ENCODE peak calls at places on chromosome 13, in seven cellular contexts. V, C, P, W, K, O and A are unnamed samples.

GRCh38 chr13:32881074-32881791 is 135.0 kb upstream of the KL start:
- DNase-seq in O (no peak), P (no peak), K (no peak), C (no peak), W (peak), V (no peak), A (no peak)

GRCh38 chr13:29858667-29859066 is 8.2 kb upstream of the UBL3 start:
- DNase-seq in P (no peak), K (no peak), V (peak), W (no peak), O (no peak), C (no peak), A (no peak)

GRCh38 chr13:105991622-105992254 is 543.7 kb downstream of the EFNB2 start:
- DNase-seq in W (peak), K (no peak), C (peak), P (no peak), V (peak), O (no peak), A (no peak)

GRCh38 chr13:26340812-26341211 is 86.9 kb downstream of the CDK8 start:
- DNase-seq in C (no peak), W (no peak), V (no peak), O (no peak), K (no peak), P (no peak), A (no peak)

GRCh38 chr13:75395901-75396300 is 86.1 kb downstream of the TBC1D4 start:
- DNase-seq in C (no peak), V (no peak), O (no peak), P (no peak), W (no peak), K (no peak), A (no peak)

GRCh38 chr13:20869540-20869939 is 33.0 kb downstream of the XPO4 start:
- DNase-seq in K (no peak), V (no peak), O (no peak), W (no peak), P (no peak), C (no peak), A (no peak)

GRCh38 chr13:105611424-105611823 is 924.0 kb downstream of the EFNB2 start:
- DNase-seq in P (no peak), W (no peak), O (no peak), K (peak), V (no peak), C (no peak), A (no peak)

GRCh38 chr13:110350509-110350908 is 43.4 kb downstream of the COL4A2 start:
- DNase-seq in C (no peak), K (no peak), P (no peak), V (no peak), O (no peak), W (no peak), A (no peak)

GRCh38 chr13:56347014-56347413 is 793.7 kb upstream of the PRR20A start:
- DNase-seq in O (no peak), W (no peak), K (no peak), C (no peak), V (no peak), P (no peak), A (no peak)

GRCh38 chr13:65470781-65471180 is 1759.4 kb downstream of the PCDH9 start:
- DNase-seq in P (no peak), W (no peak), K (no peak), V (no peak), O (no peak), C (no peak), A (no peak)

GRCh38 chr13:74576504-74576903 is 442.3 kb upstream of the KLF12 start:
- DNase-seq in O (no peak), W (no peak), K (no peak), V (no peak), P (no peak), C (no peak), A (no peak)

GRCh38 chr13:105139380-105140285 is 1395.8 kb downstream of the EFNB2 start:
- DNase-seq in P (peak), K (peak), O (peak), C (peak), W (peak), V (no peak), A (peak)

GRCh38 chr13:38415233-38415632 is 65.6 kb downstream of the UFM1 start:
- DNase-seq in K (no peak), O (no peak), W (no peak), C (no peak), V (no peak), P (no peak), A (no peak)

GRCh38 chr13:107289540-107289939 is 721.6 kb upstream of the ARGLU1 start:
- DNase-seq in K (no peak), P (no peak), O (no peak), C (no peak), V (no peak), W (no peak), A (no peak)

GRCh38 chr13:25469179-25469545 is 97.4 kb downstream of the ATP8A2 start:
- DNase-seq in V (no peak), O (no peak), W (no peak), K (no peak), P (no peak), C (no peak), A (no peak)

GRCh38 chr13:94947392-94947791 is 235.0 kb upstream of the SOX21 start:
- DNase-seq in P (no peak), O (no peak), V (no peak), C (no peak), K (no peak), W (no peak), A (no peak)

GRCh38 chr13:41652735-41653361 is 195.5 kb downstream of the RGCC start:
- DNase-seq in W (no peak), K (no peak), C (no peak), V (no peak), O (no peak), P (peak), A (no peak)

GRCh38 chr13:65656740-65657329 is 1573.3 kb downstream of the PCDH9 start:
- DNase-seq in P (no peak), O (no peak), W (no peak), C (no peak), V (no peak), K (no peak), A (no peak)

GRCh38 chr13:22040810-22041364 is 370.0 kb downstream of the FGF9 start:
- DNase-seq in K (no peak), C (no peak), W (no peak), O (no peak), V (no peak), P (no peak), A (peak)

GRCh38 chr13:114339779-114340534 is 25.7 kb downstream of the CHAMP1 start:
- DNase-seq in O (no peak), P (peak), V (no peak), K (peak), W (peak), C (peak), A (peak)